ENCODE peak calls at places on chromosomes 3 and 15, in ten cellular contexts. O is activated CD8-positive, alpha-beta memory T cell treated with anti-CD3 and anti-CD28 coated beads, Interleukin-2, amount 50 U/mL, for 48 hours; H is fibroblast of villous mesenchyme; Z is psoas muscle; I is SW480; U is LHCN-M2; W is omental fat pad; X is left cardiac atrium; R is ovary; N is left colon. Y is an unnamed sample.

GRCh38 chr3:10729439-10729838 is 86.6 kb upstream of the SLC6A11 start:
- DNase-seq in Z (no peak), I (no peak), W (no peak), U (no peak), H (no peak), X (no peak), N (no peak), R (no peak), O (no peak), Y (no peak)

GRCh38 chr3:150371741-150372254 is 36.3 kb upstream of the TSC22D2 start:
- DNase-seq in W (no peak), N (no peak), X (peak), H (peak), R (peak), Z (no peak), O (no peak), U (peak), I (peak), Y (peak)

GRCh38 chr3:13569201-13569600 is 20.3 kb downstream of the FBLN2 start:
- DNase-seq in W (no peak), H (peak), N (no peak), I (no peak), X (no peak), Z (peak), O (no peak), U (no peak), R (no peak), Y (no peak)

GRCh38 chr3:12954891-12955650 is 113.7 kb upstream of the RPL32 start:
- DNase-seq in R (peak), Z (peak), X (peak), N (peak), U (peak), I (no peak), O (peak), W (no peak), H (peak), Y (peak)

GRCh38 chr3:158097571-158098553 is 8.4 kb downstream of the SHOX2 start:
- DNase-seq in Z (peak), O (peak), I (peak), U (peak), X (peak), R (peak), H (peak), N (peak), W (no peak), Y (peak)

GRCh38 chr3:170425491-170426239 is 7.0 kb downstream of the CLDN11 start:
- DNase-seq in N (no peak), Z (no peak), O (no peak), I (peak), H (no peak), R (no peak), X (no peak), W (no peak), U (no peak), Y (no peak)

GRCh38 chr15:87939838-87940457 is 316.6 kb downstream of the NTRK3 start:
- DNase-seq in U (no peak), Z (no peak), I (no peak), H (no peak), X (no peak), O (no peak), R (no peak), N (no peak), W (no peak), Y (no peak)

GRCh38 chr3:32817195-32817560 is 619 bp upstream of the TRIM71 start:
- DNase-seq in R (no peak), I (no peak), W (no peak), X (no peak), H (no peak), N (no peak), U (no peak), O (peak), Z (no peak), Y (no peak)

GRCh38 chr15:77778802-77779201 is 146.1 kb upstream of the LINGO1 start:
- DNase-seq in Z (no peak), O (no peak), U (no peak), W (no peak), R (no peak), I (no peak), X (no peak), H (no peak), N (no peak), Y (no peak)

GRCh38 chr3:177753498-177754155 is 556.3 kb upstream of the TBL1XR1 start:
- DNase-seq in X (peak), U (peak), I (no peak), N (peak), Z (peak), H (no peak), W (no peak), R (peak), O (no peak), Y (peak)

GRCh38 chr3:175879417-175879816 is 1020.3 kb downstream of the NAALADL2 start:
- DNase-seq in R (no peak), U (peak), H (no peak), Z (no peak), W (no peak), I (no peak), O (no peak), X (no peak), N (no peak), Y (no peak)

GRCh38 chr15:64343841-64344240 is 12.1 kb downstream of the CSNK1G1 start:
- DNase-seq in N (no peak), Z (no peak), I (no peak), H (no peak), X (no peak), W (no peak), R (no peak), U (no peak), O (no peak), Y (no peak)

GRCh38 chr3:44992555-44993470 is 16.8 kb downstream of the EXOSC7 start:
- DNase-seq in X (no peak), R (no peak), W (no peak), N (no peak), I (no peak), Z (no peak), U (peak), O (no peak), H (no peak), Y (no peak)

GRCh38 chr15:99031681-99032080 is 24.1 kb upstream of the PGPEP1L start:
- DNase-seq in N (no peak), W (no peak), O (no peak), H (no peak), Z (no peak), R (no peak), U (no peak), X (no peak), I (no peak), Y (no peak)

GRCh38 chr3:139173372-139174108 is 128.8 kb upstream of the PRR23C start:
- DNase-seq in Z (no peak), W (no peak), U (peak), X (no peak), H (peak), R (no peak), I (no peak), N (peak), O (no peak), Y (peak)